ENCODE peak calls at places on chromosomes 2 and 18, in seven cellular contexts. N is IMR-90, C is ureter, T is heart right ventricle, J is hippocampal formation, H is fibroblast of lung, L is C1 segment of cervical spinal cord. B is an unnamed sample.
A peak's percentile ranks its signal among the peaks of the same experiment; 100 is the strongest.

GRCh38 chr18:48803951-48804855 is 146.6 kb downstream of the SMAD7 start:
- DNase-seq in N (no peak), L (no peak), J (no peak), C (peak; percentile 39), T (no peak), H (no peak), B (no peak)

GRCh38 chr18:34649072-34649471 is 61.0 kb upstream of the DTNA start:
- DNase-seq in L (no peak), J (no peak), C (no peak), H (peak; percentile 64), T (no peak), N (peak; percentile 56), B (no peak)

GRCh38 chr2:75241696-75242095 is 42.4 kb upstream of the TACR1 start:
- DNase-seq in H (peak; percentile 37), T (no peak), J (no peak), C (no peak), L (no peak), N (peak; percentile 43), B (no peak)

GRCh38 chr2:24886114-24886501 is 33.9 kb downstream of the ADCY3 start:
- DNase-seq in J (no peak), C (no peak), L (no peak), N (no peak), T (no peak), H (no peak), B (no peak)

GRCh38 chr18:2811416-2811815 is 35.4 kb upstream of the EMILIN2 start:
- DNase-seq in N (no peak), C (no peak), T (no peak), H (no peak), L (no peak), J (no peak), B (no peak)

GRCh38 chr18:72692086-72692485 is 147.9 kb upstream of the CBLN2 start:
- DNase-seq in T (no peak), C (no peak), H (no peak), J (no peak), L (no peak), N (no peak), B (peak; percentile 65)

GRCh38 chr2:207311316-207312005 is 145.7 kb upstream of the KLF7 start:
- DNase-seq in J (no peak), L (no peak), C (no peak), N (peak; percentile 100), T (peak; percentile 14), H (peak; percentile 100), B (no peak)

GRCh38 chr2:144541411-144541810 is 21.5 kb upstream of the ZEB2 start:
- DNase-seq in N (peak; percentile 50), C (no peak), L (no peak), J (no peak), H (peak; percentile 40), T (no peak), B (no peak)

GRCh38 chr2:173991857-173992588 is 26.9 kb upstream of the SP3 start:
- DNase-seq in N (peak; percentile 25), L (no peak), T (peak; percentile 57), H (peak; percentile 69), J (no peak), C (no peak), B (no peak)

GRCh38 chr2:147110962-147111361 is 733.9 kb upstream of the ACVR2A start:
- DNase-seq in H (no peak), J (no peak), T (no peak), L (no peak), N (no peak), C (no peak), B (no peak)

GRCh38 chr2:26942543-26943295 is 27.7 kb upstream of the MAPRE3 start:
- DNase-seq in C (no peak), N (peak; percentile 48), L (peak; percentile 63), T (peak; percentile 39), H (peak; percentile 55), J (peak; percentile 70), B (peak; percentile 5)

GRCh38 chr2:219502618-219503017 is 3.9 kb downstream of the GMPPA start:
- DNase-seq in N (no peak), T (no peak), J (no peak), H (no peak), L (no peak), C (no peak), B (no peak)

GRCh38 chr2:180657054-180657453 is 323.4 kb upstream of the UBE2E3 start:
- DNase-seq in H (no peak), T (no peak), C (no peak), J (no peak), L (no peak), N (peak; percentile 78), B (no peak)

GRCh38 chr18:48409591-48410094 is 460 bp upstream of the ZBTB7C start:
- DNase-seq in L (peak; percentile 69), T (peak; percentile 29), N (no peak), J (no peak), C (no peak), H (peak; percentile 23), B (peak; percentile 63)

GRCh38 chr2:73830871-73831401 is 2.2 kb downstream of the STAMBP start:
- DNase-seq in C (no peak), T (no peak), H (peak; percentile 85), J (peak; percentile 57), L (no peak), N (peak; percentile 91), B (no peak)

GRCh38 chr18:43970656-43971055 is 693.4 kb upstream of the SYT4 start:
- DNase-seq in N (no peak), H (no peak), C (no peak), L (no peak), J (no peak), T (no peak), B (no peak)

GRCh38 chr2:134815741-134816140 is 22.7 kb upstream of the ACMSD start:
- DNase-seq in L (no peak), H (no peak), C (no peak), T (no peak), J (no peak), N (no peak), B (no peak)

GRCh38 chr2:215460682-215461081 is 24.8 kb upstream of the FN1 start:
- DNase-seq in T (no peak), J (no peak), C (no peak), H (peak; percentile 95), L (no peak), N (peak; percentile 97), B (no peak)

GRCh38 chr2:165016772-165017411 is 61.6 kb upstream of the SLC38A11 start:
- DNase-seq in C (no peak), J (peak; percentile 75), L (peak; percentile 15), T (peak; percentile 8), H (peak; percentile 45), N (peak; percentile 65), B (peak; percentile 34)

GRCh38 chr2:2647156-2647555 is 316.1 kb upstream of the MYT1L start:
- DNase-seq in H (no peak), N (peak; percentile 2), C (no peak), T (no peak), J (no peak), L (no peak), B (no peak)

GRCh38 chr2:191217580-191217979 is 27.6 kb upstream of the MYO1B start:
- DNase-seq in J (no peak), T (no peak), N (peak; percentile 76), C (no peak), L (no peak), H (peak; percentile 39), B (no peak)

GRCh38 chr2:144137705-144138428 is 382.1 kb downstream of the ZEB2 start:
- DNase-seq in N (peak; percentile 84), C (no peak), T (no peak), H (no peak), J (no peak), L (no peak), B (no peak)

GRCh38 chr18:78610646-78611045 is 369.0 kb upstream of the SALL3 start:
- DNase-seq in C (no peak), L (no peak), J (no peak), H (no peak), T (no peak), N (no peak), B (no peak)

GRCh38 chr2:3151153-3151918 is 226.3 kb downstream of the EIPR1 start:
- DNase-seq in L (no peak), J (no peak), H (no peak), T (no peak), C (no peak), N (no peak), B (no peak)

GRCh38 chr2:55618649-55619055 is 1.2 kb upstream of the PPP4R3B start:
- DNase-seq in H (peak; percentile 65), N (peak; percentile 43), C (peak; percentile 51), J (peak; percentile 51), T (peak; percentile 56), L (peak; percentile 58), B (peak; percentile 11)

GRCh38 chr2:36173760-36174362 is 181.7 kb upstream of the CRIM1 start:
- DNase-seq in N (no peak), H (no peak), J (no peak), T (no peak), L (no peak), C (no peak), B (no peak)

GRCh38 chr2:240032406-240033329 is 2.4 kb upstream of the OR6B2 start:
- DNase-seq in L (no peak), H (no peak), N (no peak), T (no peak), J (no peak), C (no peak), B (no peak)

GRCh38 chr2:216692636-216693413 is 2.5 kb downstream of the IGFBP5 start:
- DNase-seq in N (peak; percentile 81), L (peak; percentile 44), H (peak; percentile 84), J (no peak), C (peak; percentile 89), T (peak; percentile 93), B (peak; percentile 88)

GRCh38 chr2:14420851-14421250 is 211.7 kb upstream of the LRATD1 start:
- DNase-seq in J (no peak), H (peak; percentile 34), N (peak; percentile 45), L (no peak), C (no peak), T (no peak), B (no peak)

GRCh38 chr2:173590278-173590811 is 235.7 kb downstream of the CDCA7 start:
- DNase-seq in N (peak; percentile 98), T (peak; percentile 83), L (peak; percentile 17), H (peak; percentile 96), C (no peak), J (peak; percentile 1), B (peak; percentile 91)

GRCh38 chr2:168338292-168338691 is 90.9 kb upstream of the STK39 start:
- DNase-seq in L (no peak), N (no peak), J (no peak), T (no peak), H (no peak), C (no peak), B (no peak)

GRCh38 chr2:43311276-43311675 is 84.9 kb upstream of the ZFP36L2 start:
- DNase-seq in N (peak; percentile 81), H (peak; percentile 72), J (no peak), C (no peak), T (no peak), L (no peak), B (no peak)